ENCODE peak calls at places on chromosomes 6 and 20, in nine cellular contexts. M is right cardiac atrium; T is K562; S is left cardiac atrium; V is stimulated activated naive CD8-positive, alpha-beta T cell treated with anti-CD3 and anti-CD28 coated beads, Interleukin-15, Interleukin-2, amounts not matched to agents 100 U/mL and 50 U/mL, for 24 hours; J is activated naive CD4-positive, alpha-beta T cell treated with anti-CD3 and anti-CD28 coated beads, Interleukin-2, amount 50 U/mL, for 72 hours; D is lower lobe of right lung; Y is aorta; B is effector memory CD8-positive, alpha-beta T cell. H is an unnamed sample.

GRCh38 chr6:76326866-76327265 is 254.4 kb upstream of the IMPG1 start:
- ATAC-seq in M (no peak), T (no peak), S (no peak), V (no peak), J (no peak), D (no peak), Y (no peak), B (no peak), H (no peak)

GRCh38 chr6:38722727-38723334 is 7.7 kb downstream of the DNAH8 start:
- ATAC-seq in M (no peak), T (peak), S (no peak), V (no peak), J (no peak), D (no peak), Y (no peak), B (no peak), H (no peak)

GRCh38 chr6:104787305-104787704 is 72.4 kb downstream of the HACE1 start:
- ATAC-seq in M (no peak), T (no peak), S (no peak), V (no peak), J (no peak), D (no peak), Y (no peak), B (no peak), H (no peak)

GRCh38 chr20:8583209-8584106 is 451.4 kb downstream of the PLCB1 start:
- ATAC-seq in M (no peak), T (no peak), S (no peak), V (no peak), J (no peak), D (peak), Y (no peak), B (no peak), H (no peak)

GRCh38 chr20:53402233-53403005 is 191.2 kb downstream of the ZNF217 start:
- ATAC-seq in M (no peak), T (no peak), S (no peak), V (peak), J (peak), D (no peak), Y (no peak), B (no peak), H (no peak)

GRCh38 chr6:156719395-156719719 is 57.8 kb upstream of the ARID1B start:
- ATAC-seq in M (no peak), T (peak), S (no peak), V (no peak), J (no peak), D (no peak), Y (no peak), B (no peak), H (no peak)

GRCh38 chr6:25085761-25086160 is 150.0 kb upstream of the RIPOR2 start:
- ATAC-seq in M (peak), T (no peak), S (peak), V (no peak), J (no peak), D (peak), Y (peak), B (peak), H (no peak)

GRCh38 chr20:40471261-40471629 is 217.8 kb downstream of the MAFB start:
- ATAC-seq in M (peak), T (peak), S (peak), V (peak), J (no peak), D (peak), Y (no peak), B (no peak), H (no peak)

GRCh38 chr6:36724514-36725385 is 27.1 kb downstream of the RAB44 start:
- ATAC-seq in M (no peak), T (peak), S (peak), V (no peak), J (peak), D (peak), Y (no peak), B (no peak), H (peak)

GRCh38 chr20:235891-236290 is 8.8 kb downstream of the DEFB129 start:
- ATAC-seq in M (peak), T (no peak), S (no peak), V (no peak), J (no peak), D (peak), Y (no peak), B (no peak), H (peak)

H was measured in SK-N-SH treated with all-trans-retinoic acid at 6 μM for 48 hours.